ENCODE peak calls at places on chromosomes 12 and 14, in four cellular contexts. One of them, this sample, is unnamed.

GRCh38 chr12:116161588-116161987 is 115.9 kb downstream of the MED13L start:
- DNase-seq in GM13976: no peak
- DNase-seq in lower leg skin: no peak
- DNase-seq in tibial artery: no peak
- DNase-seq in this sample: no peak

GRCh38 chr12:116529048-116529447 is 30.1 kb upstream of the MAP1LC3B2 start:
- DNase-seq in GM13976: no peak
- DNase-seq in lower leg skin: peak
- DNase-seq in tibial artery: no peak
- DNase-seq in this sample: no peak

GRCh38 chr14:22982477-22983245 is at the start of gene AJUBA:
- DNase-seq in GM13976: peak
- DNase-seq in lower leg skin: peak
- DNase-seq in tibial artery: peak
- DNase-seq in this sample: peak

GRCh38 chr14:20986811-20987210 is 3.0 kb upstream of the METTL17 start:
- DNase-seq in GM13976: no peak
- DNase-seq in lower leg skin: no peak
- DNase-seq in tibial artery: peak
- DNase-seq in this sample: peak

GRCh38 chr14:56065621-56066295 is 52.5 kb upstream of the PELI2 start:
- DNase-seq in GM13976: no peak
- DNase-seq in lower leg skin: no peak
- DNase-seq in tibial artery: no peak
- DNase-seq in this sample: no peak

GRCh38 chr12:119749666-119750065 is 81.7 kb downstream of the PRKAB1 start:
- DNase-seq in GM13976: no peak
- DNase-seq in lower leg skin: no peak
- DNase-seq in tibial artery: no peak
- DNase-seq in this sample: peak

GRCh38 chr14:57136669-57137068 is 132.0 kb downstream of the EXOC5 start:
- DNase-seq in GM13976: no peak
- DNase-seq in lower leg skin: no peak
- DNase-seq in tibial artery: no peak
- DNase-seq in this sample: no peak

GRCh38 chr14:71693373-71693772 is 238.9 kb upstream of the RGS6 start:
- DNase-seq in GM13976: no peak
- DNase-seq in lower leg skin: no peak
- DNase-seq in tibial artery: no peak
- DNase-seq in this sample: peak

GRCh38 chr14:67940894-67941455 is 121.4 kb downstream of the RAD51B start:
- DNase-seq in GM13976: no peak
- DNase-seq in lower leg skin: no peak
- DNase-seq in tibial artery: peak
- DNase-seq in this sample: peak

GRCh38 chr12:15540469-15540872 is 218.2 kb downstream of the PTPRO start:
- DNase-seq in GM13976: no peak
- DNase-seq in lower leg skin: no peak
- DNase-seq in tibial artery: no peak
- DNase-seq in this sample: no peak

GRCh38 chr12:130350715-130351114 is 13.0 kb downstream of the PIWIL1 start:
- DNase-seq in GM13976: no peak
- DNase-seq in lower leg skin: peak
- DNase-seq in tibial artery: no peak
- DNase-seq in this sample: no peak

GRCh38 chr12:94263011-94263786 is 114.8 kb downstream of the PLXNC1 start:
- DNase-seq in GM13976: peak
- DNase-seq in lower leg skin: no peak
- DNase-seq in tibial artery: no peak
- DNase-seq in this sample: no peak

GRCh38 chr14:101840649-101841365 is 79.3 kb downstream of the PPP2R5C start:
- DNase-seq in GM13976: no peak
- DNase-seq in lower leg skin: no peak
- DNase-seq in tibial artery: no peak
- DNase-seq in this sample: no peak

GRCh38 chr12:55847603-55848329 is 5.0 kb upstream of the MMP19 start:
- DNase-seq in GM13976: no peak
- DNase-seq in lower leg skin: peak
- DNase-seq in tibial artery: peak
- DNase-seq in this sample: peak

GRCh38 chr14:101087614-101088394 is 184.3 kb upstream of the RTL1 start:
- DNase-seq in GM13976: no peak
- DNase-seq in lower leg skin: peak
- DNase-seq in tibial artery: peak
- DNase-seq in this sample: no peak

GRCh38 chr12:124443929-124444712 is 123.3 kb downstream of the NCOR2 start:
- DNase-seq in GM13976: no peak
- DNase-seq in lower leg skin: no peak
- DNase-seq in tibial artery: no peak
- DNase-seq in this sample: no peak

GRCh38 chr14:79544671-79545070 is 666.6 kb downstream of the DIO2 start:
- DNase-seq in GM13976: no peak
- DNase-seq in lower leg skin: no peak
- DNase-seq in tibial artery: no peak
- DNase-seq in this sample: peak

GRCh38 chr14:91078095-91078737 is 17.8 kb upstream of the RPS6KA5 start:
- DNase-seq in GM13976: peak
- DNase-seq in lower leg skin: peak
- DNase-seq in tibial artery: no peak
- DNase-seq in this sample: no peak

GRCh38 chr14:21999400-21999799 is 325.8 kb upstream of the OR4E1 start:
- DNase-seq in GM13976: no peak
- DNase-seq in lower leg skin: no peak
- DNase-seq in tibial artery: no peak
- DNase-seq in this sample: no peak

GRCh38 chr14:64891839-64892375 is 12.2 kb upstream of the SPTB start:
- DNase-seq in GM13976: peak
- DNase-seq in lower leg skin: no peak
- DNase-seq in tibial artery: no peak
- DNase-seq in this sample: peak

GRCh38 chr12:118780939-118781338 is 200.4 kb upstream of the SRRM4 start:
- DNase-seq in GM13976: no peak
- DNase-seq in lower leg skin: no peak
- DNase-seq in tibial artery: no peak
- DNase-seq in this sample: no peak

GRCh38 chr14:26484562-26484961 is 113.3 kb downstream of the NOVA1 start:
- DNase-seq in GM13976: no peak
- DNase-seq in lower leg skin: no peak
- DNase-seq in tibial artery: no peak
- DNase-seq in this sample: no peak

GRCh38 chr12:6233121-6233971 is 33.1 kb downstream of the CD9 start:
- DNase-seq in GM13976: no peak
- DNase-seq in lower leg skin: no peak
- DNase-seq in tibial artery: no peak
- DNase-seq in this sample: no peak
- TF ChIP-seq CTCF in GM13976: no peak
- TF ChIP-seq CTCF in lower leg skin: no peak
- TF ChIP-seq CTCF in tibial artery: no peak
- TF ChIP-seq CTCF in this sample: no peak

DNA sequence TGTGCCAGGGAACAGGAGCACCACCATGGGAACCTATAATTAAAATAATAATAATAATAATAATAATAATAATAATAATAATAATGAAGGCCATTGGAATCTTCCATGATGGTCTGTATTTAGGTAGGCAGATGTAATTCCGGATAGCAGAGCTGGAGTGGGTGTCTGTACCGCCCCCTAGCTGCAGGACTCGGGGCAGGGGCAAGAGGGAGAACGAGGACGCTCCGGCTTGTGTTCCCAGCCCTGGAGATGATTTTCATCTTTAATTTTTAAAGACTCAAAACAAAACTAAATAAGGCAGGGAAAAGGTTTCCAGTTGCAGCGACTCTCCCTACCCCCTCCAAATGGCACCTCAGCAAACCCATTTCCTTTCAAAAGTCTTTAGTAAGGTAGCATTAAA is 501.1 kb downstream of the VRK1 start:
- DNase-seq in GM13976: no peak
- DNase-seq in lower leg skin: no peak
- DNase-seq in tibial artery: no peak
- DNase-seq in this sample: no peak
- TF ChIP-seq CTCF in GM13976: no peak
- TF ChIP-seq CTCF in lower leg skin: no peak
- TF ChIP-seq CTCF in tibial artery: no peak
- TF ChIP-seq CTCF in this sample: no peak

GRCh38 chr12:123237646-123238329 is 4.6 kb downstream of the MTRFR start:
- DNase-seq in GM13976: peak
- DNase-seq in lower leg skin: peak
- DNase-seq in tibial artery: peak
- DNase-seq in this sample: no peak
- TF ChIP-seq CTCF in GM13976: peak
- TF ChIP-seq CTCF in lower leg skin: no peak
- TF ChIP-seq CTCF in tibial artery: peak
- TF ChIP-seq CTCF in this sample: peak

DNA sequence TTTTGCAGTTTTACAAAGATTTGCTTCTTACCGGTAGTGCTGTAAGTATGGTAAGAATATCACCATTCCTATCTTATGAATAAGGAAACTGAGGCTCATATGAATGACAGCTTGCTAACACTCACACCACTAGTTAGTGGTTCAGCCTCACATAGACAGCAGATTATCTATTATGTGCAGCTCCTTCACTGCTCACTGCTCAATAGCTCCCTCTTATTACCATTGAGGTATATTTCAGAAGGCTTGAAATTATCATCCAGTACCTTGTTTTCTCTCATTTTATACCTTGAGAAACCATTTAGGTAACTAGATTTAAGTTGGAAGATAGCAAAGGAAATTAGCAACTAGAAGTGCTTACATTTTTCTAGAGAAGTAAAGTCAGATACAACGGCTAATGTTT is 15.5 kb downstream of the RIC8B start:
- DNase-seq in GM13976: no peak
- DNase-seq in lower leg skin: no peak
- DNase-seq in tibial artery: no peak
- DNase-seq in this sample: no peak
- TF ChIP-seq CTCF in GM13976: no peak
- TF ChIP-seq CTCF in lower leg skin: no peak
- TF ChIP-seq CTCF in tibial artery: no peak
- TF ChIP-seq CTCF in this sample: no peak

GRCh38 chr12:43736921-43737440 is 21.6 kb downstream of the PUS7L start:
- DNase-seq in GM13976: no peak
- DNase-seq in lower leg skin: no peak
- DNase-seq in tibial artery: no peak
- DNase-seq in this sample: no peak
- TF ChIP-seq CTCF in GM13976: no peak
- TF ChIP-seq CTCF in lower leg skin: no peak
- TF ChIP-seq CTCF in tibial artery: no peak
- TF ChIP-seq CTCF in this sample: no peak

GRCh38 chr12:42584539-42585174 is 4.9 kb downstream of the PRICKLE1 start:
- DNase-seq in GM13976: no peak
- DNase-seq in lower leg skin: no peak
- DNase-seq in tibial artery: no peak
- DNase-seq in this sample: no peak

GRCh38 chr12:42585175-42585845 is 4.2 kb downstream of the PRICKLE1 start:
- DNase-seq in GM13976: no peak
- DNase-seq in lower leg skin: no peak
- DNase-seq in tibial artery: no peak
- DNase-seq in this sample: no peak

GRCh38 chr12:42587564-42588307 is 1.8 kb downstream of the PRICKLE1 start:
- DNase-seq in GM13976: no peak
- DNase-seq in lower leg skin: no peak
- DNase-seq in tibial artery: no peak
- DNase-seq in this sample: no peak

GRCh38 chr12:42585846-42586226 is 3.7 kb downstream of the PRICKLE1 start:
- DNase-seq in GM13976: no peak
- DNase-seq in lower leg skin: no peak
- DNase-seq in tibial artery: no peak
- DNase-seq in this sample: no peak

DNA sequence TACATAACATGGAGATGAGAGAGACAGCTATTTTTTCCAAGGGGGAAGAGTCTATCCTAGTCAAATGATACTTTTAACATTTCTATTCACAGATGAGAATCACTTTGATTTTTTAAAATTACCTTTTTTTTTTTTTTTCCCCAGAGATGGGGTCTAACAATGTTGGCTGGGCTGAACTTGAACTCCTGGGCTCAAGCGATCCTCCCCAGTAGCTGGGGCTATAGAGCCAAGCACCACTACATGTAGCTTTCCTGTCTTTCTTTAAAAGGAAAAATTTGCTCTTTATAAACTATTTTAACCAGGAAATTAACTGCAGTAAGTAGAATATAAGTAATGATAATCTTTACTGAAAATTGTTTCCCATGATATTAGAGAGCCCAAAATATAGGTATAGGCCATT is 3.3 kb downstream of the PRICKLE1 start:
- DNase-seq in GM13976: no peak
- DNase-seq in lower leg skin: no peak
- DNase-seq in tibial artery: no peak
- DNase-seq in this sample: no peak
- TF ChIP-seq CTCF in GM13976: no peak
- TF ChIP-seq CTCF in lower leg skin: no peak
- TF ChIP-seq CTCF in tibial artery: no peak
- TF ChIP-seq CTCF in this sample: no peak

This sample was measured in AG04449.